ENCODE peak calls at places on chromosomes 3 and 15, in six cellular contexts. One of them, this sample, is unnamed.

GRCh38 chr3:65425880-65426279 is 612.8 kb downstream of the MAGI1 start:
- DNase-seq in choroid plexus epithelial cell: peak; percentile 60
- DNase-seq in ascending aorta: no peak
- DNase-seq in fibroblast of lung: no peak
- DNase-seq in psoas muscle: no peak
- DNase-seq in CD4-positive, alpha-beta T cell: no peak
- DNase-seq in this sample: no peak

GRCh38 chr15:61621146-61621545 is 392.0 kb upstream of the RORA start:
- DNase-seq in choroid plexus epithelial cell: peak; percentile 37
- DNase-seq in ascending aorta: no peak
- DNase-seq in fibroblast of lung: no peak
- DNase-seq in psoas muscle: peak; percentile 60
- DNase-seq in CD4-positive, alpha-beta T cell: no peak
- DNase-seq in this sample: no peak

GRCh38 chr15:65828566-65828965 is 36.5 kb upstream of the DENND4A start:
- DNase-seq in choroid plexus epithelial cell: no peak
- DNase-seq in ascending aorta: no peak
- DNase-seq in fibroblast of lung: no peak
- DNase-seq in psoas muscle: no peak
- DNase-seq in CD4-positive, alpha-beta T cell: no peak
- DNase-seq in this sample: no peak

GRCh38 chr15:101048191-101049011 is 129.2 kb downstream of the LRRK1 start:
- DNase-seq in choroid plexus epithelial cell: no peak
- DNase-seq in ascending aorta: peak; percentile 49
- DNase-seq in fibroblast of lung: no peak
- DNase-seq in psoas muscle: peak; percentile 38
- DNase-seq in CD4-positive, alpha-beta T cell: no peak
- DNase-seq in this sample: peak; percentile 5

GRCh38 chr15:58510715-58511465 is 79.1 kb downstream of the LIPC start:
- DNase-seq in choroid plexus epithelial cell: peak; percentile 36
- DNase-seq in ascending aorta: no peak
- DNase-seq in fibroblast of lung: peak; percentile 42
- DNase-seq in psoas muscle: no peak
- DNase-seq in CD4-positive, alpha-beta T cell: no peak
- DNase-seq in this sample: no peak

GRCh38 chr3:9881440-9881839 is 1.4 kb upstream of the CIDEC start:
- DNase-seq in choroid plexus epithelial cell: no peak
- DNase-seq in ascending aorta: no peak
- DNase-seq in fibroblast of lung: no peak
- DNase-seq in psoas muscle: no peak
- DNase-seq in CD4-positive, alpha-beta T cell: no peak
- DNase-seq in this sample: no peak

GRCh38 chr3:128353991-128354687 is 112.6 kb downstream of the DNAJB8 start:
- DNase-seq in choroid plexus epithelial cell: peak; percentile 48
- DNase-seq in ascending aorta: no peak
- DNase-seq in fibroblast of lung: peak; percentile 69
- DNase-seq in psoas muscle: peak; percentile 18
- DNase-seq in CD4-positive, alpha-beta T cell: no peak
- DNase-seq in this sample: no peak

GRCh38 chr15:41125950-41126642 is 10.0 kb upstream of the INO80 start:
- DNase-seq in choroid plexus epithelial cell: no peak
- DNase-seq in ascending aorta: no peak
- DNase-seq in fibroblast of lung: no peak
- DNase-seq in psoas muscle: no peak
- DNase-seq in CD4-positive, alpha-beta T cell: no peak
- DNase-seq in this sample: no peak

GRCh38 chr15:35448294-35448693 is 97.7 kb downstream of the DPH6 start:
- DNase-seq in choroid plexus epithelial cell: peak; percentile 20
- DNase-seq in ascending aorta: no peak
- DNase-seq in fibroblast of lung: no peak
- DNase-seq in psoas muscle: no peak
- DNase-seq in CD4-positive, alpha-beta T cell: no peak
- DNase-seq in this sample: no peak

GRCh38 chr15:79091204-79091867 is 756 bp upstream of the RASGRF1 start:
- DNase-seq in choroid plexus epithelial cell: peak; percentile 12
- DNase-seq in ascending aorta: peak; percentile 40
- DNase-seq in fibroblast of lung: peak; percentile 21
- DNase-seq in psoas muscle: no peak
- DNase-seq in CD4-positive, alpha-beta T cell: no peak
- DNase-seq in this sample: no peak

GRCh38 chr3:141656771-141657170 is 81.3 kb upstream of the RNF7 start:
- DNase-seq in choroid plexus epithelial cell: peak; percentile 76
- DNase-seq in ascending aorta: no peak
- DNase-seq in fibroblast of lung: peak; percentile 78
- DNase-seq in psoas muscle: no peak
- DNase-seq in CD4-positive, alpha-beta T cell: no peak
- DNase-seq in this sample: no peak

GRCh38 chr3:78565712-78566111 is 1202.1 kb downstream of the ROBO1 start:
- DNase-seq in choroid plexus epithelial cell: no peak
- DNase-seq in ascending aorta: no peak
- DNase-seq in fibroblast of lung: no peak
- DNase-seq in psoas muscle: no peak
- DNase-seq in CD4-positive, alpha-beta T cell: no peak
- DNase-seq in this sample: no peak

GRCh38 chr3:58434990-58435389 is 1.4 kb upstream of the PDHB start:
- DNase-seq in choroid plexus epithelial cell: peak; percentile 49
- DNase-seq in ascending aorta: peak; percentile 79
- DNase-seq in fibroblast of lung: peak; percentile 90
- DNase-seq in psoas muscle: no peak
- DNase-seq in CD4-positive, alpha-beta T cell: no peak
- DNase-seq in this sample: no peak

GRCh38 chr3:166634091-166634746 is 745.9 kb downstream of the ZBBX start:
- DNase-seq in choroid plexus epithelial cell: no peak
- DNase-seq in ascending aorta: no peak
- DNase-seq in fibroblast of lung: no peak
- DNase-seq in psoas muscle: no peak
- DNase-seq in CD4-positive, alpha-beta T cell: no peak
- DNase-seq in this sample: no peak

GRCh38 chr15:40285151-40285898 is 2.5 kb upstream of the ANKRD63 start:
- DNase-seq in choroid plexus epithelial cell: peak; percentile 50
- DNase-seq in ascending aorta: no peak
- DNase-seq in fibroblast of lung: peak; percentile 20
- DNase-seq in psoas muscle: no peak
- DNase-seq in CD4-positive, alpha-beta T cell: no peak
- DNase-seq in this sample: no peak

GRCh38 chr3:46656778-46657556 is 36.5 kb downstream of the ALS2CL start:
- DNase-seq in choroid plexus epithelial cell: no peak
- DNase-seq in ascending aorta: no peak
- DNase-seq in fibroblast of lung: no peak
- DNase-seq in psoas muscle: no peak
- DNase-seq in CD4-positive, alpha-beta T cell: no peak
- DNase-seq in this sample: no peak

GRCh38 chr15:83504365-83504764 is 57.2 kb downstream of the SH3GL3 start:
- DNase-seq in choroid plexus epithelial cell: no peak
- DNase-seq in ascending aorta: no peak
- DNase-seq in fibroblast of lung: peak; percentile 9
- DNase-seq in psoas muscle: no peak
- DNase-seq in CD4-positive, alpha-beta T cell: no peak
- DNase-seq in this sample: no peak

GRCh38 chr3:111729087-111729846 is 129.8 kb upstream of the PHLDB2 start:
- DNase-seq in choroid plexus epithelial cell: peak; percentile 89
- DNase-seq in ascending aorta: no peak
- DNase-seq in fibroblast of lung: peak; percentile 95
- DNase-seq in psoas muscle: peak; percentile 79
- DNase-seq in CD4-positive, alpha-beta T cell: no peak
- DNase-seq in this sample: no peak

GRCh38 chr15:83206387-83206970 is 1.1 kb downstream of the HDGFL3 start:
- DNase-seq in choroid plexus epithelial cell: peak; percentile 28
- DNase-seq in ascending aorta: no peak
- DNase-seq in fibroblast of lung: peak; percentile 29
- DNase-seq in psoas muscle: no peak
- DNase-seq in CD4-positive, alpha-beta T cell: no peak
- DNase-seq in this sample: no peak

GRCh38 chr3:123155471-123156011 is 46.2 kb upstream of the SEC22A start:
- DNase-seq in choroid plexus epithelial cell: no peak
- DNase-seq in ascending aorta: no peak
- DNase-seq in fibroblast of lung: no peak
- DNase-seq in psoas muscle: no peak
- DNase-seq in CD4-positive, alpha-beta T cell: no peak
- DNase-seq in this sample: no peak

GRCh38 chr3:165185707-165186327 is 10.4 kb downstream of the SLITRK3 start:
- DNase-seq in choroid plexus epithelial cell: peak; percentile 76
- DNase-seq in ascending aorta: no peak
- DNase-seq in fibroblast of lung: peak; percentile 32
- DNase-seq in psoas muscle: no peak
- DNase-seq in CD4-positive, alpha-beta T cell: no peak
- DNase-seq in this sample: no peak

GRCh38 chr15:34019369-34019990 is 19.5 kb downstream of the AVEN start:
- DNase-seq in choroid plexus epithelial cell: no peak
- DNase-seq in ascending aorta: no peak
- DNase-seq in fibroblast of lung: no peak
- DNase-seq in psoas muscle: no peak
- DNase-seq in CD4-positive, alpha-beta T cell: no peak
- DNase-seq in this sample: no peak

GRCh38 chr3:45041666-45042065 is 15.6 kb downstream of the CLEC3B start:
- DNase-seq in choroid plexus epithelial cell: no peak
- DNase-seq in ascending aorta: no peak
- DNase-seq in fibroblast of lung: no peak
- DNase-seq in psoas muscle: no peak
- DNase-seq in CD4-positive, alpha-beta T cell: no peak
- DNase-seq in this sample: no peak

GRCh38 chr3:43996379-43997301 is 245.0 kb upstream of the TOPAZ1 start:
- DNase-seq in choroid plexus epithelial cell: peak; percentile 24
- DNase-seq in ascending aorta: no peak
- DNase-seq in fibroblast of lung: no peak
- DNase-seq in psoas muscle: no peak
- DNase-seq in CD4-positive, alpha-beta T cell: no peak
- DNase-seq in this sample: peak; percentile 42
- TF ChIP-seq CTCF in choroid plexus epithelial cell: peak; percentile 23
- TF ChIP-seq CTCF in ascending aorta: no peak
- TF ChIP-seq CTCF in fibroblast of lung: no peak
- TF ChIP-seq CTCF in psoas muscle: no peak
- TF ChIP-seq CTCF in CD4-positive, alpha-beta T cell: no peak
- TF ChIP-seq CTCF in this sample: no peak

GRCh38 chr3:126745760-126746394 is 41.8 kb downstream of the CHCHD6 start:
- DNase-seq in choroid plexus epithelial cell: no peak
- DNase-seq in ascending aorta: no peak
- DNase-seq in fibroblast of lung: no peak
- DNase-seq in psoas muscle: peak; percentile 81
- DNase-seq in CD4-positive, alpha-beta T cell: no peak
- DNase-seq in this sample: no peak

GRCh38 chr3:126743781-126744180 is 39.7 kb downstream of the CHCHD6 start:
- DNase-seq in choroid plexus epithelial cell: no peak
- DNase-seq in ascending aorta: no peak
- DNase-seq in fibroblast of lung: no peak
- DNase-seq in psoas muscle: no peak
- DNase-seq in CD4-positive, alpha-beta T cell: no peak
- DNase-seq in this sample: no peak

GRCh38 chr3:126748701-126749546 is 44.9 kb downstream of the CHCHD6 start:
- DNase-seq in choroid plexus epithelial cell: no peak
- DNase-seq in ascending aorta: no peak
- DNase-seq in fibroblast of lung: no peak
- DNase-seq in psoas muscle: no peak
- DNase-seq in CD4-positive, alpha-beta T cell: no peak
- DNase-seq in this sample: no peak

GRCh38 chr3:126747768-126748167 is 43.7 kb downstream of the CHCHD6 start:
- DNase-seq in choroid plexus epithelial cell: no peak
- DNase-seq in ascending aorta: no peak
- DNase-seq in fibroblast of lung: no peak
- DNase-seq in psoas muscle: no peak
- DNase-seq in CD4-positive, alpha-beta T cell: no peak
- DNase-seq in this sample: no peak

GRCh38 chr3:126746395-126747177 is 42.5 kb downstream of the CHCHD6 start:
- DNase-seq in choroid plexus epithelial cell: peak; percentile 76
- DNase-seq in ascending aorta: no peak
- DNase-seq in fibroblast of lung: peak; percentile 84
- DNase-seq in psoas muscle: no peak
- DNase-seq in CD4-positive, alpha-beta T cell: no peak
- DNase-seq in this sample: no peak
- TF ChIP-seq CTCF in choroid plexus epithelial cell: peak; percentile 46
- TF ChIP-seq CTCF in ascending aorta: peak; percentile 38
- TF ChIP-seq CTCF in fibroblast of lung: no peak
- TF ChIP-seq CTCF in psoas muscle: peak; percentile 8
- TF ChIP-seq CTCF in CD4-positive, alpha-beta T cell: no peak
- TF ChIP-seq CTCF in this sample: no peak

GRCh38 chr15:84955089-84955848 is 26.4 kb upstream of the PDE8A start:
- DNase-seq in choroid plexus epithelial cell: peak; percentile 87
- DNase-seq in ascending aorta: peak; percentile 88
- DNase-seq in fibroblast of lung: peak; percentile 71
- DNase-seq in psoas muscle: peak; percentile 83
- DNase-seq in CD4-positive, alpha-beta T cell: peak; percentile 43
- DNase-seq in this sample: no peak
- TF ChIP-seq CTCF in choroid plexus epithelial cell: peak; percentile 99
- TF ChIP-seq CTCF in ascending aorta: peak; percentile 85
- TF ChIP-seq CTCF in fibroblast of lung: peak; percentile 94
- TF ChIP-seq CTCF in psoas muscle: peak; percentile 90
- TF ChIP-seq CTCF in CD4-positive, alpha-beta T cell: peak; percentile 69
- TF ChIP-seq CTCF in this sample: no peak

DNA sequence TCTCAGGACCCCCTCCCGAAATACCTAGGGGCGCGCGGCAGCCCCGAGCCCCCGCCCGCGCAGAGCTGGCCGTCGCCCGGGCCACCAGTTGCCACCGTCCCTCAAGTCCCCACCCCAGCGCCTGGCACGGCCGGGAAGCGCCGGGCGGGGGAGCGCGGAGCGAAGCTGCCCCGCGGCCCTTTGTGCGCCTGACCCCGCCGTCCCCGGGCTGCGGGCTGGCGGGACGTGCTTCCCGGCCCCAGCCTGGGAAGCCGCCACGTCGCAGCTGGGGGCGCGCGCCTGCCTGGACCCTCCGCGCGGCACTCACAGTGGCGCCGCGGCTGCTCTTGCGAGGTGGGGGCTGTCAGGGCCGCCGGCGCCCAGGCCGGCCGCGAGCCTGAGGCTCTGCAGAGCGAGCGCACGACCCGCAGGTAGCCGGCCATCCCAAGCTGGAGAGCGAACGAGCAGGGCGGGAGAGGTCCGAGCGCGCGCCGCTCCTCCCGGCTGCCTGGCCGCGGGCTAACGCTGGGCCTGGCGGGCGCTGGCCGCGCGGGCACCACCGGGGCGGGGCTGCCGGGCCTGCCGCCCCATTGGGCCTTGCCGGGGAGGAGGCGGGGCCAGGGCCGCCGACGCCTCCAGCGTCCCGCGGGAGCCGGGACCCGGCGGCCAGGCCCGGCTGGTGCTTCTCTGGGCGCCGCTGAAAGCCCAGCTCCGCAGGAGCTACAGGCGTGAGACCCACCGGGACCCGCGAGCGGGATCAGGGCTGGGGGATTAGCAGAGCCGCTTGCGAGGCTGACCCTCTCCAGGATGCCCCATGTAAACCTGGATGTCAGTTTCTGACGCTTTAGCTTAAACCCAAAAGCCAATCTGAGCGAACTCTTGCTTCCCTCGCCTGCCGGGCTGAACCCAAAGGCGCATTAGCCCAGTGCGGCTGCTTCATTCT is at the start of gene IDH2:
- DNase-seq in choroid plexus epithelial cell: peak; percentile 72
- DNase-seq in ascending aorta: peak; percentile 88
- DNase-seq in fibroblast of lung: peak; percentile 80
- DNase-seq in psoas muscle: peak; percentile 90
- DNase-seq in CD4-positive, alpha-beta T cell: peak; percentile 72
- DNase-seq in this sample: peak; percentile 78
- TF ChIP-seq CTCF in choroid plexus epithelial cell: no peak
- TF ChIP-seq CTCF in ascending aorta: no peak
- TF ChIP-seq CTCF in fibroblast of lung: no peak
- TF ChIP-seq CTCF in psoas muscle: peak; percentile 4
- TF ChIP-seq CTCF in CD4-positive, alpha-beta T cell: no peak
- TF ChIP-seq CTCF in this sample: no peak

This sample was measured in activated B cell treated with CpG ODN at 0.5 μM for 24 hours.